ENCODE peak calls at places on chromosomes 7 and 10, in seven cellular contexts. Q is suprapubic skin; L is T-helper 2 cell; R is cardiac muscle cell; I is RCC 7860; T is HCT116; U is stimulated activated CD8-positive, alpha-beta memory T cell treated with anti-CD3 and anti-CD28 coated beads, Interleukin-2, amount 100 ng/mL, for 48 hours. A is an unnamed sample.

GRCh38 chr7:39017369-39017768 is 39.7 kb downstream of the POU6F2 start:
- DNase-seq in Q (no peak), L (no peak), R (no peak), I (no peak), T (no peak), U (no peak), A (no peak)

GRCh38 chr10:74799840-74800239 is 26.6 kb upstream of the KAT6B start:
- DNase-seq in Q (no peak), L (no peak), R (no peak), I (peak), T (no peak), U (no peak), A (no peak)

GRCh38 chr10:99996934-99997648 is 12.7 kb downstream of the DNMBP start:
- DNase-seq in Q (no peak), L (no peak), R (peak), I (no peak), T (no peak), U (no peak), A (no peak)

GRCh38 chr7:111235709-111236108 is 144.8 kb downstream of the LRRN3 start:
- DNase-seq in Q (no peak), L (no peak), R (no peak), I (no peak), T (no peak), U (no peak), A (no peak)

GRCh38 chr10:62248465-62248864 is 20.2 kb downstream of the RTKN2 start:
- DNase-seq in Q (no peak), L (no peak), R (no peak), I (no peak), T (no peak), U (no peak), A (no peak)

GRCh38 chr10:3339531-3339950 is 167.0 kb upstream of the PITRM1 start:
- DNase-seq in Q (no peak), L (no peak), R (no peak), I (no peak), T (no peak), U (no peak), A (no peak)

GRCh38 chr10:65798133-65798532 is 1127.7 kb upstream of the LRRTM3 start:
- DNase-seq in Q (no peak), L (no peak), R (no peak), I (no peak), T (no peak), U (no peak), A (no peak)

GRCh38 chr7:129775695-129776396 is 164.3 kb downstream of the NRF1 start:
- DNase-seq in Q (no peak), L (no peak), R (no peak), I (no peak), T (no peak), U (no peak), A (no peak)

GRCh38 chr7:97835296-97836138 is 36.7 kb downstream of the ASNS start:
- DNase-seq in Q (no peak), L (no peak), R (peak), I (peak), T (peak), U (peak), A (peak)

GRCh38 chr7:81926154-81926553 is 156.3 kb upstream of the HGF start:
- DNase-seq in Q (no peak), L (no peak), R (no peak), I (no peak), T (no peak), U (no peak), A (no peak)

GRCh38 chr10:86594535-86594934 is 59.8 kb upstream of the OPN4 start:
- DNase-seq in Q (no peak), L (no peak), R (no peak), I (peak), T (peak), U (no peak), A (no peak)

GRCh38 chr10:102450374-102451104 is 804 bp downstream of the C10orf95 start:
- DNase-seq in Q (no peak), L (peak), R (peak), I (peak), T (peak), U (peak), A (peak)